ENCODE peak calls at places on chromosomes 4 and X, in nine cellular contexts. One of them, this sample, is unnamed.

GRCh38 chr4:165016971-165017370 is 14.8 kb upstream of the TRIM60 start:
- DNase-seq in HCT116: peak
- DNase-seq in Right ventricle myocardium superior: no peak
- DNase-seq in SW480: peak
- DNase-seq in cardiac fibroblast: no peak
- DNase-seq in Calu3: no peak
- DNase-seq in GM04503: no peak
- DNase-seq in heart right ventricle: no peak
- DNase-seq in H7: peak
- DNase-seq in this sample: no peak

GRCh38 chr4:138639018-138639876 is 376.3 kb upstream of the NOCT start:
- DNase-seq in SW480: no peak
- DNase-seq in HCT116: no peak
- DNase-seq in Calu3: no peak
- DNase-seq in GM04503: no peak
- DNase-seq in heart right ventricle: no peak
- DNase-seq in H7: no peak
- DNase-seq in Right ventricle myocardium superior: no peak
- DNase-seq in cardiac fibroblast: peak
- DNase-seq in this sample: no peak

GRCh38 chrX:134537179-134537945 is 77.4 kb downstream of the HPRT1 start:
- DNase-seq in Calu3: no peak
- DNase-seq in H7: no peak
- DNase-seq in heart right ventricle: no peak
- DNase-seq in SW480: peak
- DNase-seq in HCT116: peak
- DNase-seq in cardiac fibroblast: peak
- DNase-seq in Right ventricle myocardium superior: no peak
- DNase-seq in GM04503: peak
- DNase-seq in this sample: no peak

GRCh38 chr4:23290656-23291055 is 597.9 kb downstream of the GBA3 start:
- DNase-seq in GM04503: no peak
- DNase-seq in cardiac fibroblast: peak
- DNase-seq in Calu3: no peak
- DNase-seq in HCT116: no peak
- DNase-seq in Right ventricle myocardium superior: no peak
- DNase-seq in H7: no peak
- DNase-seq in SW480: no peak
- DNase-seq in heart right ventricle: no peak
- DNase-seq in this sample: no peak

GRCh38 chr4:106690487-106690886 is 321.9 kb upstream of the GIMD1 start:
- DNase-seq in heart right ventricle: no peak
- DNase-seq in SW480: no peak
- DNase-seq in GM04503: no peak
- DNase-seq in Right ventricle myocardium superior: no peak
- DNase-seq in HCT116: no peak
- DNase-seq in Calu3: no peak
- DNase-seq in H7: no peak
- DNase-seq in cardiac fibroblast: peak
- DNase-seq in this sample: no peak

GRCh38 chr4:172095161-172095560 is 282.0 kb downstream of the GALNTL6 start:
- DNase-seq in GM04503: no peak
- DNase-seq in HCT116: no peak
- DNase-seq in SW480: no peak
- DNase-seq in Right ventricle myocardium superior: no peak
- DNase-seq in Calu3: no peak
- DNase-seq in cardiac fibroblast: no peak
- DNase-seq in heart right ventricle: no peak
- DNase-seq in H7: peak
- DNase-seq in this sample: no peak

GRCh38 chrX:1316527-1316926 is 20.1 kb upstream of the IL3RA start:
- DNase-seq in Right ventricle myocardium superior: peak
- DNase-seq in cardiac fibroblast: no peak
- DNase-seq in SW480: no peak
- DNase-seq in H7: no peak
- DNase-seq in Calu3: no peak
- DNase-seq in heart right ventricle: peak
- DNase-seq in GM04503: no peak
- DNase-seq in HCT116: no peak
- DNase-seq in this sample: peak

GRCh38 chr4:185127021-185127925 is 15.8 kb upstream of the SLC25A4 start:
- DNase-seq in heart right ventricle: peak
- DNase-seq in HCT116: no peak
- DNase-seq in H7: peak
- DNase-seq in Calu3: peak
- DNase-seq in SW480: no peak
- DNase-seq in cardiac fibroblast: no peak
- DNase-seq in GM04503: no peak
- DNase-seq in Right ventricle myocardium superior: peak
- DNase-seq in this sample: peak

GRCh38 chrX:75963774-75964173 is 178.7 kb upstream of the MAGEE2 start:
- DNase-seq in heart right ventricle: no peak
- DNase-seq in Calu3: no peak
- DNase-seq in H7: no peak
- DNase-seq in cardiac fibroblast: no peak
- DNase-seq in Right ventricle myocardium superior: no peak
- DNase-seq in HCT116: no peak
- DNase-seq in GM04503: no peak
- DNase-seq in SW480: no peak
- DNase-seq in this sample: no peak

GRCh38 chr4:34878961-34879360 is 1365.4 kb downstream of the ARAP2 start:
- DNase-seq in GM04503: no peak
- DNase-seq in SW480: no peak
- DNase-seq in cardiac fibroblast: no peak
- DNase-seq in Right ventricle myocardium superior: no peak
- DNase-seq in Calu3: no peak
- DNase-seq in H7: no peak
- DNase-seq in heart right ventricle: no peak
- DNase-seq in HCT116: no peak
- DNase-seq in this sample: no peak

GRCh38 chrX:41333744-41333993 is 293 bp upstream of the DDX3X start:
- DNase-seq in SW480: no peak
- DNase-seq in Calu3: no peak
- DNase-seq in H7: no peak
- DNase-seq in cardiac fibroblast: peak
- DNase-seq in Right ventricle myocardium superior: no peak
- DNase-seq in heart right ventricle: no peak
- DNase-seq in HCT116: peak
- DNase-seq in GM04503: no peak
- DNase-seq in this sample: peak

GRCh38 chr4:155405059-155405458 is 28.3 kb upstream of the MAP9 start:
- DNase-seq in Right ventricle myocardium superior: no peak
- DNase-seq in GM04503: no peak
- DNase-seq in HCT116: no peak
- DNase-seq in SW480: no peak
- DNase-seq in cardiac fibroblast: peak
- DNase-seq in H7: no peak
- DNase-seq in Calu3: no peak
- DNase-seq in heart right ventricle: no peak
- DNase-seq in this sample: no peak

This sample was measured in thyroid gland.